ENCODE peak calls at places on chromosomes 12 and 14, in five cellular contexts. C is tibial nerve; O is aorta; I is CD8-positive, alpha-beta T cell; A is mesenchymal stem cell. E is an unnamed sample.

GRCh38 chr14:64844272-64844671 is 35.4 kb downstream of the SPTB start:
- DNase-seq in C (no peak), O (no peak), I (no peak), A (no peak), E (no peak)

GRCh38 chr12:27524839-27525238 is 833 bp downstream of the PPFIBP1 start:
- DNase-seq in C (peak), O (no peak), I (no peak), A (peak), E (no peak)

GRCh38 chr12:12195516-12195915 is 71.3 kb downstream of the LRP6 start:
- DNase-seq in C (no peak), O (no peak), I (no peak), A (no peak), E (no peak)

GRCh38 chr12:88577537-88577936 is 2.7 kb downstream of the KITLG start:
- DNase-seq in C (no peak), O (no peak), I (no peak), A (peak), E (no peak)

GRCh38 chr12:115667116-115667515 is 610.4 kb downstream of the MED13L start:
- DNase-seq in C (no peak), O (no peak), I (no peak), A (no peak), E (no peak)

GRCh38 chr12:12449533-12450025 is 92.7 kb downstream of the BORCS5 start:
- DNase-seq in C (no peak), O (no peak), I (no peak), A (peak), E (no peak)

GRCh38 chr14:53881161-53881846 is 75.3 kb downstream of the BMP4 start:
- DNase-seq in C (no peak), O (no peak), I (no peak), A (peak), E (no peak)

GRCh38 chr12:132593938-132594358 is 16.4 kb downstream of the LRCOL1 start:
- DNase-seq in C (peak), O (peak), I (no peak), A (peak), E (no peak)

GRCh38 chr14:85934123-85934885 is 404.4 kb downstream of the FLRT2 start:
- DNase-seq in C (peak), O (peak), I (peak), A (peak), E (peak)

GRCh38 chr14:85934886-85935254 is 404.9 kb downstream of the FLRT2 start:
- DNase-seq in C (no peak), O (no peak), I (no peak), A (no peak), E (no peak)
- H3K27ac ChIP-seq in C (peak), O (no peak), I (peak), A (no peak), E (peak)

GRCh38 chr12:57225680-57226190 is 3.8 kb upstream of the SHMT2 start:
- DNase-seq in C (no peak), O (no peak), I (no peak), A (no peak), E (no peak)

GRCh38 chr12:57229634-57230380 is at the start of gene SHMT2:
- DNase-seq in C (peak), O (peak), I (peak), A (peak), E (peak)

GRCh38 chr12:57229041-57229633 is 374 bp upstream of the SHMT2 start:
- DNase-seq in C (no peak), O (no peak), I (no peak), A (peak), E (no peak)

GRCh38 chr12:57226588-57227314 is 2.8 kb upstream of the SHMT2 start:
- DNase-seq in C (no peak), O (no peak), I (no peak), A (no peak), E (no peak)

GRCh38 chr12:57227315-57228115 is 2.0 kb upstream of the SHMT2 start:
- DNase-seq in C (no peak), O (no peak), I (no peak), A (no peak), E (no peak)
- H3K4me3 ChIP-seq in C (no peak), O (no peak), I (no peak), A (no peak), E (no peak)

DNA sequence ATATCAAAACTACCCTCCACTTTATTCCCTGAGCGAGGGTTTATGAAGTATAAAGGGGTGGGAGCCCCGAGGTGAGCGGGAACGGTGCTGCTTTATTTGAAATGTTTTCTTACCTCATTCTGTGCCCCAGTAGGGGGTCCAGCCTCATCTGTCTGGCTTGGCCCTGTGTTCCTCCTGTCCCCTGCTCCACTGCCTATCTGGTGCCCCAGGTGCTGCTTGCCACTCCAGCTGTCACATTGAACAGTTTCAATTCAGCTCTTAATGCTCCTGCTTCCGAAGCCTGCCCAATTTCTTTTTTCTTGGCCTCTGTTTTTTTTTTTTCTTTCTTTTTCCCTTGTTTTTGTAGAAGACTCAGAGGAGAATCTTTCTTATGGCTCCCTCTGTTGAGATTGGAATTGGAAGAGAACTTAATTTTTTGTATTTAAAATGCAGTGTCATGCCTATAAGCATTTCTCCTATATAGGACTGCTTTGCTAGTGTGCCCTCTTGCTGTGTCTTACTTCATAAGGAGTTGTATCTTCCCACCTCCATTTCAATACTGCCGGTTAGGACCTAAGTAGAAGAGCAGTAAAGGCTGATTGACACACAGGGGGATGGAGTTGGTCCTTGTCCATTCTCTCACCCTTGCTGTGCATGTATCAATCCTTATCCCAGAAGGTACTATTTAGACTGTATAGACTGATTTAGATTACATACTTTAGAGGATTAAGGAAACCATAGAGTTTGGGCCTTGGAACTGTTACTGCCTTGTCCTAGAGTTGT is 2.3 kb downstream of the ATXN7L3B start:
- DNase-seq in C (no peak), O (no peak), I (no peak), A (peak), E (no peak)
- H3K27ac ChIP-seq in C (peak), O (no peak), I (no peak), A (no peak), E (peak)

DNA sequence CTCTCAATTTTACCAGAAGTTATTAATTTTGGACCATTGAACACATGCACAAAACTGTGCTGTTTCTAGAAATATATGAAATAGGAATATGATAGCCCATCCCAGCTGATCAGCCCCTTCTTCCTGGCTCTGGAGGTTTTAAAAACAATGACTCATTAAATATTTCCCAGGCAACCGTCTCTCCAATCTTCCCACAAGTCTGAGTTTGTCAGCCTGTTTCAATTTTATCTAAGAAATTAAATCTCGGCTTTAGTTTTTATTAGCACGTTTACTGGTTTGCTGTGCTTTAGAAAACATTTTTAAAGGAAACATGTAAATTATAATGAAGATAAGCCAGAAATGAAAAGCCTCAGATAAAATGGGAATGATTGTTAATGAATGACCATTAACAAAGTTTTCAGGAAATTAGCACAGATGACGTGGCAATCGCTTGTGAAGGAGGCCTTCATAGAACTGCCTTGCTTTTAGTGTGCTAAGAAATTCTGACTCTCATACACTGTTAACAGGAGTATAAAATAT is 89.3 kb upstream of the RAP1B start:
- DNase-seq in C (no peak), O (no peak), I (no peak), A (peak), E (no peak)
- H3K4me3 ChIP-seq in C (no peak), O (peak), I (no peak), A (no peak), E (no peak)

E was measured in effector memory CD4-positive, alpha-beta T cell.